ENCODE peak calls at places on chromosomes 13 and 19, in four cellular contexts. One of them, this sample, is unnamed.

GRCh38 chr19:38107129-38107528 is 116.9 kb downstream of the DPF1 start:
- DNase-seq in AG04450: no peak
- DNase-seq in GM04504: no peak
- DNase-seq in neural crest cell: no peak
- DNase-seq in this sample: no peak

GRCh38 chr13:98801626-98802418 is 49.4 kb upstream of the SLC15A1 start:
- DNase-seq in AG04450: no peak
- DNase-seq in GM04504: no peak
- DNase-seq in neural crest cell: no peak
- DNase-seq in this sample: no peak

GRCh38 chr19:33418871-33419762 is 45.6 kb downstream of the CEBPG start:
- DNase-seq in AG04450: no peak
- DNase-seq in GM04504: no peak
- DNase-seq in neural crest cell: no peak
- DNase-seq in this sample: no peak

GRCh38 chr13:28637714-28638355 is 21.1 kb upstream of the POMP start:
- DNase-seq in AG04450: no peak
- DNase-seq in GM04504: no peak
- DNase-seq in neural crest cell: no peak
- DNase-seq in this sample: no peak

GRCh38 chr19:35107541-35107939 is 8.1 kb upstream of the FXYD3 start:
- DNase-seq in AG04450: no peak
- DNase-seq in GM04504: no peak
- DNase-seq in neural crest cell: peak
- DNase-seq in this sample: no peak

GRCh38 chr19:48659768-48660167 is 13.0 kb downstream of the NTN5 start:
- DNase-seq in AG04450: no peak
- DNase-seq in GM04504: no peak
- DNase-seq in neural crest cell: no peak
- DNase-seq in this sample: no peak

GRCh38 chr19:48094129-48094842 is 16.3 kb downstream of the PLA2G4C start:
- DNase-seq in AG04450: no peak
- DNase-seq in GM04504: no peak
- DNase-seq in neural crest cell: no peak
- DNase-seq in this sample: no peak

GRCh38 chr13:112746044-112746443 is 56.2 kb downstream of the ATP11A start:
- DNase-seq in AG04450: no peak
- DNase-seq in GM04504: no peak
- DNase-seq in neural crest cell: no peak
- DNase-seq in this sample: no peak

GRCh38 chr13:94335786-94336357 is 143.6 kb downstream of the DCT start:
- DNase-seq in AG04450: no peak
- DNase-seq in GM04504: no peak
- DNase-seq in neural crest cell: no peak
- DNase-seq in this sample: no peak

GRCh38 chr19:7841751-7842660 is 12.0 kb downstream of the EVI5L start:
- DNase-seq in AG04450: no peak
- DNase-seq in GM04504: no peak
- DNase-seq in neural crest cell: no peak
- DNase-seq in this sample: no peak

GRCh38 chr19:7789447-7789846 is 26.4 kb downstream of the CLEC4M start:
- DNase-seq in AG04450: no peak
- DNase-seq in GM04504: no peak
- DNase-seq in neural crest cell: no peak
- DNase-seq in this sample: no peak

GRCh38 chr19:28980236-28980868 is 232.6 kb downstream of the UQCRFS1 start:
- DNase-seq in AG04450: no peak
- DNase-seq in GM04504: no peak
- DNase-seq in neural crest cell: no peak
- DNase-seq in this sample: no peak

GRCh38 chr19:14758816-14759215 is 19.5 kb downstream of the ADGRE2 start:
- DNase-seq in AG04450: no peak
- DNase-seq in GM04504: no peak
- DNase-seq in neural crest cell: no peak
- DNase-seq in this sample: no peak